ENCODE peak calls at places on chromosomes 11 and 22, in four cellular contexts. F, X, B and M are unnamed samples.
A peak's percentile ranks its signal among the peaks of the same experiment; 100 is the strongest.

GRCh38 chr11:28529540-28530410 is 421.6 kb downstream of the METTL15 start:
- DNase-seq in F (peak; percentile 65), X (no peak), B (no peak), M (peak; percentile 50)

GRCh38 chr11:44638032-44638431 is 72.6 kb downstream of the CD82 start:
- DNase-seq in F (no peak), X (no peak), B (no peak), M (no peak)

GRCh38 chr11:85582111-85582510 is 45.0 kb downstream of the DLG2 start:
- DNase-seq in F (no peak), X (no peak), B (no peak), M (no peak)

GRCh38 chr22:32668254-32669094 is 133.0 kb upstream of the TIMP3 start:
- DNase-seq in F (no peak), X (no peak), B (no peak), M (no peak)

GRCh38 chr11:26199341-26199740 is 132.6 kb upstream of the ANO3 start:
- DNase-seq in F (no peak), X (no peak), B (no peak), M (no peak)

GRCh38 chr22:29096736-29097669 is 24.2 kb downstream of the KREMEN1 start:
- DNase-seq in F (no peak), X (no peak), B (no peak), M (no peak)

GRCh38 chr11:2582958-2583604 is 116.7 kb downstream of the KCNQ1OT1 start:
- DNase-seq in F (no peak), X (no peak), B (no peak), M (no peak)

GRCh38 chr11:101441747-101442146 is 142.1 kb downstream of the TRPC6 start:
- DNase-seq in F (no peak), X (no peak), B (no peak), M (no peak)

GRCh38 chr11:64334764-64335741 is 5.0 kb upstream of the CCDC88B start:
- DNase-seq in F (peak; percentile 39), X (peak; percentile 87), B (peak; percentile 97), M (peak; percentile 97)

GRCh38 chr22:36644333-36644757 is 59.2 kb downstream of the CACNG2 start:
- DNase-seq in F (peak; percentile 85), X (no peak), B (peak; percentile 20), M (peak; percentile 71)

DNA sequence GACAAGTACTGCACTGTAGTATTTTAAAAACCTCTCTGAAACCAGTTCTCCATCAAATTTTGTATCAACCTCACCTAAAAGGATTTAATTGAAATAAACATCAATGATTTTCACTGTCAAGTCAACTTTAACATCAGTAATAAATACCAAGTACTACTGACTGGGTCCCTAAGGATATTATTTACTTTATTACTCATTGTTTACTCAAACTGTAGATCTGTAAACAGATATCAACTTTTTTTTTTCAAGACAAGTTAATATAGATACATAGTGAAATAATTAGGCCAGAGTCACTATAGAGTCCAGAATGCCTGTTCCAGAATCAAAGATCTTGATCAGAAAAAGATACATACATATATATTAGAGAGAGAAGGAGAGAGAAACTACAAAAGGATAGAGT is 1.6 kb downstream of the RNF141 start:
- DNase-seq in F (no peak), X (no peak), B (peak; percentile 30), M (no peak)
- TF ChIP-seq POLR2A in F (no peak), X (no peak), B (no peak), M (no peak)

DNA sequence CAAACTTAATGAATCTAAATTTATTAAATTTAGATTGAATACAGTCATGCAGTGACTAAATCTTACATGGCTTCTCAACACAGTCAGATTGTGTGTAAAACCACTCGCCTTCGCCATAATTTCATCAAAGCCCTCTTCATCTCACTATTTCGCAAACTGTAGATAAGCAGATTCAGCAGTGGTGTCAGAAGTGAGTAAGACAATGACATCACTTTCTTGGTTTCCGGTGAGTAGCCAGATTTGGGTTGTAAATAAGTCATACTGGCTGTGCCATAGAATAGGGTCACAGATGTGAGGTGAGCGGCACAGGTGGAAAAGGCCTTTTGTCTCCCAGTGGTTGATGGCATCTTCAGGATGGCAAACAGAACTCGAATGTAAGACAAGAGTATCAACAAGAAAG is 3.4 kb downstream of the OR10A6 start:
- DNase-seq in F (no peak), X (no peak), B (no peak), M (peak; percentile 42)
- TF ChIP-seq MAX in F (no peak), X (no peak), B (no peak), M (no peak)

GRCh38 chr22:41408665-41409064 is 26.9 kb downstream of the TEF start:
- DNase-seq in F (no peak), X (no peak), B (no peak), M (no peak)

GRCh38 chr22:41407433-41407832 is 25.7 kb downstream of the TEF start:
- DNase-seq in F (no peak), X (no peak), B (no peak), M (no peak)

GRCh38 chr22:41411021-41411851 is 29.5 kb downstream of the TEF start:
- DNase-seq in F (no peak), X (no peak), B (no peak), M (no peak)

GRCh38 chr22:41405588-41405987 is 23.8 kb downstream of the TEF start:
- DNase-seq in F (no peak), X (no peak), B (no peak), M (no peak)

GRCh38 chr22:41410311-41410751 is 28.6 kb downstream of the TEF start:
- DNase-seq in F (no peak), X (no peak), B (no peak), M (no peak)
- TF ChIP-seq POLR2A in F (no peak), X (no peak), B (no peak), M (no peak)

GRCh38 chr11:48111941-48112340 is 104.7 kb upstream of the OR4B1 start:
- DNase-seq in F (no peak), X (no peak), B (no peak), M (no peak)

GRCh38 chr11:48110509-48110766 is 106.2 kb upstream of the OR4B1 start:
- DNase-seq in F (no peak), X (no peak), B (no peak), M (no peak)

GRCh38 chr11:48108231-48109045 is 108.2 kb upstream of the OR4B1 start:
- DNase-seq in F (no peak), X (no peak), B (no peak), M (peak; percentile 49)

GRCh38 chr11:48107188-48107704 is 109.4 kb upstream of the OR4B1 start:
- DNase-seq in F (no peak), X (peak; percentile 66), B (no peak), M (peak; percentile 73)

DNA sequence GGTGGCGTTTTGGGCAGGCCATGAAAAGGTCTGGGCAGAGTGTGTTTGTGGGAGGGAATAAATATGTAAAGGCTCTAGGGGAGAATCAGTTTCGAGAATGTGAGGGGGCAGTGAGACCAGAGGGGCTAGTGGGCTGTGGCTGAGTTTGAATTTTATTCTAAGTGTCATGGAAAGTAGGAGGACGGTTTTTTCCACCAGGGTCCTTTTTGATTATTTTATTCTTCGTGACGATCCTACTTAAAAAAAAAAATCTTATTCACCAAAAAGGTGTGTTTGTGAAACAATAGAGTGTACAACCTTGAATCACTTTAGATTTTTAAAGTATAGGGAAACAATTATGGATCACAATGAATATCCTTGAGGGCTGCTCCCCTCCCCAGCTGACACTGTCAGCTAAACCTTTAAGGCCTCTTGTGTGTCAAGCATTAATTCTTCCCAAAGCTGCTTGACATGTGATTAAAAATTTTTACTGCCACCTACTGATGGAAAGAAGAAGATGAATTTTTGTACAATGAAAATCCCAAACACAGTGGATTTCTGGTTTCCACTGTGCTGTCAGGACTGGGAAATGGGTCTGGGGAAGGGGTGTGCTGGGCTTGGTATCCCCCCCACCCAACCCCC is 107.5 kb upstream of the OR4B1 start:
- DNase-seq in F (peak; percentile 63), X (no peak), B (peak; percentile 71), M (peak; percentile 75)
- TF ChIP-seq MAX in F (no peak), X (no peak), B (no peak), M (peak; percentile 67)